ENCODE peak calls at places on chromosomes 12 and 14, in six cellular contexts. One of them, this sample, is unnamed.

GRCh38 chr12:130514149-130514551 is 176.5 kb downstream of the PIWIL1 start:
- DNase-seq in brain microvascular endothelial cell: no peak
- DNase-seq in ovary: no peak
- DNase-seq in cardiac muscle cell: no peak
- DNase-seq in AG04450: no peak
- DNase-seq in NT2/D1: peak; percentile 68
- DNase-seq in this sample: no peak

GRCh38 chr14:31161274-31161673 is 46.3 kb downstream of the HECTD1 start:
- DNase-seq in cardiac muscle cell: no peak
- DNase-seq in NT2/D1: no peak
- DNase-seq in AG04450: no peak
- DNase-seq in ovary: no peak
- DNase-seq in brain microvascular endothelial cell: no peak
- DNase-seq in this sample: no peak

GRCh38 chr12:113471619-113472171 is at the start of gene LHX5:
- DNase-seq in ovary: no peak
- DNase-seq in NT2/D1: no peak
- DNase-seq in brain microvascular endothelial cell: no peak
- DNase-seq in AG04450: no peak
- DNase-seq in cardiac muscle cell: no peak
- DNase-seq in this sample: no peak

GRCh38 chr12:26630546-26631027 is 202.4 kb downstream of the ITPR2 start:
- DNase-seq in ovary: peak; percentile 42
- DNase-seq in AG04450: peak; percentile 49
- DNase-seq in cardiac muscle cell: no peak
- DNase-seq in brain microvascular endothelial cell: peak; percentile 90
- DNase-seq in NT2/D1: no peak
- DNase-seq in this sample: no peak

GRCh38 chr14:23638414-23639047 is 2.4 kb downstream of the DHRS2 start:
- DNase-seq in NT2/D1: no peak
- DNase-seq in brain microvascular endothelial cell: no peak
- DNase-seq in cardiac muscle cell: no peak
- DNase-seq in AG04450: no peak
- DNase-seq in ovary: no peak
- DNase-seq in this sample: no peak

GRCh38 chr12:65832217-65832616 is 7.9 kb downstream of the HMGA2 start:
- DNase-seq in brain microvascular endothelial cell: no peak
- DNase-seq in ovary: no peak
- DNase-seq in cardiac muscle cell: no peak
- DNase-seq in AG04450: no peak
- DNase-seq in NT2/D1: no peak
- DNase-seq in this sample: no peak

GRCh38 chr12:4118017-4118510 is 155.5 kb upstream of the CCND2 start:
- DNase-seq in cardiac muscle cell: no peak
- DNase-seq in ovary: no peak
- DNase-seq in brain microvascular endothelial cell: peak; percentile 9
- DNase-seq in NT2/D1: no peak
- DNase-seq in AG04450: peak; percentile 27
- DNase-seq in this sample: peak; percentile 90

GRCh38 chr12:82757059-82757458 is 70.4 kb downstream of the TMTC2 start:
- DNase-seq in ovary: no peak
- DNase-seq in brain microvascular endothelial cell: no peak
- DNase-seq in NT2/D1: no peak
- DNase-seq in AG04450: no peak
- DNase-seq in cardiac muscle cell: no peak
- DNase-seq in this sample: no peak

GRCh38 chr14:60197629-60198318 is 32.6 kb upstream of the DHRS7 start:
- DNase-seq in brain microvascular endothelial cell: no peak
- DNase-seq in cardiac muscle cell: no peak
- DNase-seq in AG04450: no peak
- DNase-seq in NT2/D1: no peak
- DNase-seq in ovary: no peak
- DNase-seq in this sample: no peak

GRCh38 chr14:22976620-22977433 is 5.5 kb downstream of the AJUBA start:
- DNase-seq in ovary: no peak
- DNase-seq in cardiac muscle cell: peak; percentile 36
- DNase-seq in AG04450: no peak
- DNase-seq in NT2/D1: no peak
- DNase-seq in brain microvascular endothelial cell: peak; percentile 33
- DNase-seq in this sample: no peak

GRCh38 chr12:96371138-96371786 is 29.0 kb downstream of the CDK17 start:
- DNase-seq in ovary: no peak
- DNase-seq in NT2/D1: no peak
- DNase-seq in AG04450: no peak
- DNase-seq in brain microvascular endothelial cell: no peak
- DNase-seq in cardiac muscle cell: no peak
- DNase-seq in this sample: no peak

GRCh38 chr14:74551903-74552371 is 58.4 kb downstream of the ISCA2 start:
- DNase-seq in cardiac muscle cell: no peak
- DNase-seq in brain microvascular endothelial cell: no peak
- DNase-seq in ovary: peak; percentile 61
- DNase-seq in AG04450: no peak
- DNase-seq in NT2/D1: no peak
- DNase-seq in this sample: no peak

GRCh38 chr12:12628013-12628412 is 16.3 kb downstream of the CREBL2 start:
- DNase-seq in cardiac muscle cell: no peak
- DNase-seq in ovary: no peak
- DNase-seq in brain microvascular endothelial cell: peak; percentile 42
- DNase-seq in NT2/D1: no peak
- DNase-seq in AG04450: no peak
- DNase-seq in this sample: no peak

GRCh38 chr14:98766818-98767217 is 505.2 kb downstream of the BCL11B start:
- DNase-seq in AG04450: no peak
- DNase-seq in NT2/D1: no peak
- DNase-seq in cardiac muscle cell: no peak
- DNase-seq in ovary: no peak
- DNase-seq in brain microvascular endothelial cell: no peak
- DNase-seq in this sample: peak; percentile 37

GRCh38 chr12:52903285-52903854 is 1.5 kb downstream of the KRT8 start:
- DNase-seq in NT2/D1: peak; percentile 82
- DNase-seq in AG04450: no peak
- DNase-seq in cardiac muscle cell: peak; percentile 94
- DNase-seq in brain microvascular endothelial cell: peak; percentile 44
- DNase-seq in ovary: peak; percentile 74
- DNase-seq in this sample: no peak

GRCh38 chr12:111444706-111445310 is 39.1 kb downstream of the SH2B3 start:
- DNase-seq in AG04450: no peak
- DNase-seq in cardiac muscle cell: peak; percentile 61
- DNase-seq in brain microvascular endothelial cell: no peak
- DNase-seq in ovary: no peak
- DNase-seq in NT2/D1: no peak
- DNase-seq in this sample: peak; percentile 92

GRCh38 chr14:60161176-60162107 is 3.8 kb downstream of the DHRS7 start:
- DNase-seq in cardiac muscle cell: no peak
- DNase-seq in brain microvascular endothelial cell: no peak
- DNase-seq in NT2/D1: no peak
- DNase-seq in ovary: no peak
- DNase-seq in AG04450: no peak
- DNase-seq in this sample: no peak

GRCh38 chr14:68596211-68596610 is 196.7 kb downstream of the ZFP36L1 start:
- DNase-seq in cardiac muscle cell: no peak
- DNase-seq in AG04450: no peak
- DNase-seq in ovary: no peak
- DNase-seq in NT2/D1: no peak
- DNase-seq in brain microvascular endothelial cell: no peak
- DNase-seq in this sample: no peak

GRCh38 chr14:68598089-68598488 is 194.8 kb downstream of the ZFP36L1 start:
- DNase-seq in ovary: no peak
- DNase-seq in cardiac muscle cell: no peak
- DNase-seq in AG04450: no peak
- DNase-seq in NT2/D1: no peak
- DNase-seq in brain microvascular endothelial cell: no peak
- DNase-seq in this sample: no peak

GRCh38 chr14:68599896-68600620 is 192.8 kb downstream of the ZFP36L1 start:
- DNase-seq in brain microvascular endothelial cell: no peak
- DNase-seq in ovary: no peak
- DNase-seq in NT2/D1: no peak
- DNase-seq in AG04450: no peak
- DNase-seq in cardiac muscle cell: no peak
- DNase-seq in this sample: no peak

GRCh38 chr14:68596701-68597100 is 196.2 kb downstream of the ZFP36L1 start:
- DNase-seq in brain microvascular endothelial cell: no peak
- DNase-seq in NT2/D1: no peak
- DNase-seq in ovary: no peak
- DNase-seq in AG04450: no peak
- DNase-seq in cardiac muscle cell: no peak
- DNase-seq in this sample: no peak

GRCh38 chr14:68598621-68599447 is 194.0 kb downstream of the ZFP36L1 start:
- DNase-seq in cardiac muscle cell: no peak
- DNase-seq in ovary: peak; percentile 59
- DNase-seq in AG04450: peak; percentile 86
- DNase-seq in NT2/D1: no peak
- DNase-seq in brain microvascular endothelial cell: peak; percentile 84
- DNase-seq in this sample: no peak
- H3K4me3 ChIP-seq in cardiac muscle cell: no peak overlapping the region
- H3K4me3 ChIP-seq in ovary: no peak overlapping the region
- H3K4me3 ChIP-seq in AG04450: peak overlapping the region; percentile 29
- H3K4me3 ChIP-seq in NT2/D1: no peak overlapping the region
- H3K4me3 ChIP-seq in brain microvascular endothelial cell: peak overlapping the region; percentile 32
- H3K4me3 ChIP-seq in this sample: no peak overlapping the region

GRCh38 chr14:33254876-33255275 is 316.2 kb downstream of the NPAS3 start:
- DNase-seq in ovary: no peak
- DNase-seq in brain microvascular endothelial cell: no peak
- DNase-seq in cardiac muscle cell: no peak
- DNase-seq in NT2/D1: no peak
- DNase-seq in AG04450: no peak
- DNase-seq in this sample: no peak
- H3K4me3 ChIP-seq in ovary: no peak overlapping the region
- H3K4me3 ChIP-seq in brain microvascular endothelial cell: no peak overlapping the region
- H3K4me3 ChIP-seq in cardiac muscle cell: no peak overlapping the region
- H3K4me3 ChIP-seq in NT2/D1: no peak overlapping the region
- H3K4me3 ChIP-seq in AG04450: no peak overlapping the region
- H3K4me3 ChIP-seq in this sample: no peak overlapping the region

DNA sequence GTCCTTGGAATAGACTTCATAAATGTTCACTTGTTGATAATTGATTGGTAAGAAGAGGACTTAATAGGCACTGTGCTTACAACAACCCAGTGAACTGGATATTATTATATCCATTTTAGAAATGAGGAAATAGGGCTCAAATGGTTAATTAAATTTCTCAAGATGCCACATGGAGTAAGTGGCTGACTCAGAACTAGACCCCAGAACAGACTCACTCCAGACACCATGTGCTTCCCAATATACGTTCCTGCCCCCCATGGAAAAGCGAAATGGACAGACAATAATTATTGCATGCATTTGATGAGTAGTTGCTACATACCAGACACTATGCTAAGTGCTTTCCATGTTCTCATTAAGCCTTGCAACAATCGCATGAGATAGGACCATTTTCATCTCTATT is 895 bp upstream of the ANKS1B start:
- DNase-seq in brain microvascular endothelial cell: no peak
- DNase-seq in AG04450: no peak
- DNase-seq in ovary: no peak
- DNase-seq in cardiac muscle cell: no peak
- DNase-seq in NT2/D1: no peak
- DNase-seq in this sample: no peak
- H3K4me3 ChIP-seq in brain microvascular endothelial cell: no peak overlapping the region
- H3K4me3 ChIP-seq in AG04450: peak overlapping the region; percentile 68
- H3K4me3 ChIP-seq in ovary: peak overlapping the region; percentile 57
- H3K4me3 ChIP-seq in cardiac muscle cell: peak overlapping the region; percentile 48
- H3K4me3 ChIP-seq in NT2/D1: peak overlapping the region; percentile 66
- H3K4me3 ChIP-seq in this sample: peak overlapping the region; percentile 80

GRCh38 chr14:53109028-53109687 is 44.0 kb downstream of the DDHD1 start:
- DNase-seq in NT2/D1: no peak
- DNase-seq in ovary: no peak
- DNase-seq in brain microvascular endothelial cell: no peak
- DNase-seq in cardiac muscle cell: no peak
- DNase-seq in AG04450: no peak
- DNase-seq in this sample: no peak

GRCh38 chr14:53109688-53110041 is 43.5 kb downstream of the DDHD1 start:
- DNase-seq in cardiac muscle cell: no peak
- DNase-seq in NT2/D1: no peak
- DNase-seq in AG04450: no peak
- DNase-seq in brain microvascular endothelial cell: no peak
- DNase-seq in ovary: no peak
- DNase-seq in this sample: no peak

GRCh38 chr14:53110103-53110502 is 43.0 kb downstream of the DDHD1 start:
- DNase-seq in brain microvascular endothelial cell: no peak
- DNase-seq in AG04450: no peak
- DNase-seq in cardiac muscle cell: no peak
- DNase-seq in NT2/D1: no peak
- DNase-seq in ovary: no peak
- DNase-seq in this sample: no peak

GRCh38 chr14:53106768-53107167 is 46.4 kb downstream of the DDHD1 start:
- DNase-seq in cardiac muscle cell: no peak
- DNase-seq in ovary: no peak
- DNase-seq in AG04450: no peak
- DNase-seq in NT2/D1: no peak
- DNase-seq in brain microvascular endothelial cell: no peak
- DNase-seq in this sample: no peak

GRCh38 chr14:53108292-53108937 is 44.7 kb downstream of the DDHD1 start:
- DNase-seq in NT2/D1: no peak
- DNase-seq in ovary: no peak
- DNase-seq in AG04450: no peak
- DNase-seq in cardiac muscle cell: no peak
- DNase-seq in brain microvascular endothelial cell: no peak
- DNase-seq in this sample: no peak
- H3K4me3 ChIP-seq in NT2/D1: no peak overlapping the region
- H3K4me3 ChIP-seq in ovary: no peak overlapping the region
- H3K4me3 ChIP-seq in AG04450: no peak overlapping the region
- H3K4me3 ChIP-seq in cardiac muscle cell: no peak overlapping the region
- H3K4me3 ChIP-seq in brain microvascular endothelial cell: no peak overlapping the region
- H3K4me3 ChIP-seq in this sample: peak overlapping the region; percentile 13

GRCh38 chr12:68956466-68956865 is 23.5 kb upstream of the CPM start:
- DNase-seq in NT2/D1: no peak
- DNase-seq in AG04450: no peak
- DNase-seq in ovary: no peak
- DNase-seq in cardiac muscle cell: no peak
- DNase-seq in brain microvascular endothelial cell: no peak
- DNase-seq in this sample: no peak
- H3K4me3 ChIP-seq in NT2/D1: no peak overlapping the region
- H3K4me3 ChIP-seq in AG04450: no peak overlapping the region
- H3K4me3 ChIP-seq in ovary: no peak overlapping the region
- H3K4me3 ChIP-seq in cardiac muscle cell: no peak overlapping the region
- H3K4me3 ChIP-seq in brain microvascular endothelial cell: no peak overlapping the region
- H3K4me3 ChIP-seq in this sample: no peak overlapping the region

DNA sequence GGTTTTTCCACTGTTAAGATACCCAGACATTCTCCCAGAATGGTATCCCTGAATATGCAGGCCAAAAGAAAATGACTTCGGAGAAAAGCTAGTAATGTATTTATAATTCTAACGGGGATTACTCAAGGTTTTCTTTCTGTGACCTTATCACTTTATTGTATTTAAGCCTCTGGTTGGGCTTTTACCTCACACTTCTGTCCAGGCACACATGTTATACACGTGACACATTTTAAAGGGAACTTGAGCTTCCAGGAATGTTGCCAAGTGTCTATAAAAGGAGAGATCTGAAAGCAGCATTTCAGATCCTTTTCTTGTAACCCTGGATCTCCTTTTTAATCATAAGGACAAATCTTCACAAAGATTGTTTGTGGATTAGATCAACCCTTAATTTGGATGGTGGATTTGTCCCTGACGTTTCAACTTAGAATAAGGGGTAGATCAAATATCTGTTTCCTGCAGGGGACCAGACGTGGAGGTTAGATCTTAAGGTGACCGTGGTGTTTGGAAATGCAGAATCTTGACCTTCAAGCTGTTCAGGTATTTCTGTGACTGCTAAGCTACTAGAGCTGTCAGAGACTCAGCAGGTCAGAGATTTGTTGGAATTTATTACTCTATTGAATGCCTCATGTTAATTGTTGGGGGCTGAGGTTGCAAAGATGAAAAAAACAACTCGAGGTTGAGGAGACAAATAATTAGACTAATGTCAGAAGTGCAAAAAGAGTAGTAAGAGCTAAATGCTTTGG is 1.5 kb downstream of the CIPC start:
- DNase-seq in NT2/D1: no peak
- DNase-seq in ovary: no peak
- DNase-seq in cardiac muscle cell: no peak
- DNase-seq in brain microvascular endothelial cell: peak; percentile 40
- DNase-seq in AG04450: peak; percentile 21
- DNase-seq in this sample: no peak
- H3K4me3 ChIP-seq in NT2/D1: no peak overlapping the region
- H3K4me3 ChIP-seq in ovary: peak overlapping the region; percentile 94
- H3K4me3 ChIP-seq in cardiac muscle cell: peak overlapping the region; percentile 88
- H3K4me3 ChIP-seq in brain microvascular endothelial cell: no peak overlapping the region
- H3K4me3 ChIP-seq in AG04450: peak overlapping the region; percentile 99
- H3K4me3 ChIP-seq in this sample: peak overlapping the region; percentile 96